ENCODE peak calls at places on chromosomes 12 and 14, in seven cellular contexts. One of them, this sample, is unnamed. For H3K9me3 and H3K4me1, the result is how much of the 10 kb centered on the place peaks cover.

GRCh38 chr14:51304428-51304827 is 64.4 kb downstream of the TMX1 start:
- DNase-seq in neuronal stem cell: no peak
- DNase-seq in naive thymus-derived CD4-positive, alpha-beta T cell: no peak
- DNase-seq in A673: no peak
- DNase-seq in CD8-positive, alpha-beta memory T cell: no peak
- DNase-seq in PC-3: no peak
- DNase-seq in testis: no peak
- DNase-seq in this sample: no peak

GRCh38 chr12:66960704-66961690 is 282.1 kb upstream of the GRIP1 start:
- DNase-seq in naive thymus-derived CD4-positive, alpha-beta T cell: no peak
- DNase-seq in A673: no peak
- DNase-seq in neuronal stem cell: no peak
- DNase-seq in PC-3: peak
- DNase-seq in testis: no peak
- DNase-seq in CD8-positive, alpha-beta memory T cell: no peak
- DNase-seq in this sample: no peak

GRCh38 chr12:68242777-68243176 is 10.6 kb downstream of the IL22 start:
- DNase-seq in PC-3: no peak
- DNase-seq in A673: no peak
- DNase-seq in neuronal stem cell: no peak
- DNase-seq in testis: no peak
- DNase-seq in CD8-positive, alpha-beta memory T cell: no peak
- DNase-seq in naive thymus-derived CD4-positive, alpha-beta T cell: no peak
- DNase-seq in this sample: no peak

GRCh38 chr14:105452963-105453362 is 21.7 kb upstream of the CRIP2 start:
- DNase-seq in naive thymus-derived CD4-positive, alpha-beta T cell: no peak
- DNase-seq in A673: no peak
- DNase-seq in CD8-positive, alpha-beta memory T cell: no peak
- DNase-seq in testis: no peak
- DNase-seq in PC-3: no peak
- DNase-seq in neuronal stem cell: no peak
- DNase-seq in this sample: no peak

GRCh38 chr14:49687942-49688700 is at the start of gene POLE2:
- DNase-seq in testis: peak
- DNase-seq in naive thymus-derived CD4-positive, alpha-beta T cell: peak
- DNase-seq in A673: peak
- DNase-seq in neuronal stem cell: peak
- DNase-seq in PC-3: peak
- DNase-seq in CD8-positive, alpha-beta memory T cell: peak
- DNase-seq in this sample: peak

GRCh38 chr14:22512106-22512814 is 76.8 kb downstream of the DAD1 start:
- DNase-seq in neuronal stem cell: no peak
- DNase-seq in A673: peak
- DNase-seq in naive thymus-derived CD4-positive, alpha-beta T cell: peak
- DNase-seq in testis: no peak
- DNase-seq in CD8-positive, alpha-beta memory T cell: no peak
- DNase-seq in PC-3: no peak
- DNase-seq in this sample: no peak

GRCh38 chr12:20549115-20549719 is 145.9 kb upstream of the SLCO1C1 start:
- DNase-seq in testis: peak
- DNase-seq in neuronal stem cell: peak
- DNase-seq in naive thymus-derived CD4-positive, alpha-beta T cell: no peak
- DNase-seq in A673: peak
- DNase-seq in PC-3: peak
- DNase-seq in CD8-positive, alpha-beta memory T cell: no peak
- DNase-seq in this sample: no peak

GRCh38 chr12:23127701-23128100 is 502.7 kb downstream of the ETNK1 start:
- DNase-seq in PC-3: no peak
- DNase-seq in naive thymus-derived CD4-positive, alpha-beta T cell: no peak
- DNase-seq in CD8-positive, alpha-beta memory T cell: no peak
- DNase-seq in neuronal stem cell: no peak
- DNase-seq in testis: no peak
- DNase-seq in A673: no peak
- DNase-seq in this sample: no peak

GRCh38 chr14:89603938-89604480 is 187.0 kb upstream of the FOXN3 start:
- DNase-seq in neuronal stem cell: no peak
- DNase-seq in naive thymus-derived CD4-positive, alpha-beta T cell: no peak
- DNase-seq in CD8-positive, alpha-beta memory T cell: no peak
- DNase-seq in PC-3: no peak
- DNase-seq in testis: no peak
- DNase-seq in A673: no peak
- DNase-seq in this sample: no peak

GRCh38 chr14:96274122-96274910 is 18.3 kb downstream of the BDKRB1 start:
- DNase-seq in testis: no peak
- DNase-seq in A673: no peak
- DNase-seq in neuronal stem cell: no peak
- DNase-seq in PC-3: no peak
- DNase-seq in CD8-positive, alpha-beta memory T cell: no peak
- DNase-seq in naive thymus-derived CD4-positive, alpha-beta T cell: no peak
- DNase-seq in this sample: no peak

GRCh38 chr12:32106517-32107366 is at the start of gene BICD1:
- DNase-seq in CD8-positive, alpha-beta memory T cell: peak
- DNase-seq in neuronal stem cell: peak
- DNase-seq in PC-3: peak
- DNase-seq in testis: peak
- DNase-seq in naive thymus-derived CD4-positive, alpha-beta T cell: peak
- DNase-seq in A673: peak
- DNase-seq in this sample: peak

GRCh38 chr12:14167005-14167628 is 185.7 kb upstream of the GRIN2B start:
- DNase-seq in naive thymus-derived CD4-positive, alpha-beta T cell: no peak
- DNase-seq in A673: peak
- DNase-seq in neuronal stem cell: peak
- DNase-seq in PC-3: peak
- DNase-seq in testis: peak
- DNase-seq in CD8-positive, alpha-beta memory T cell: no peak
- DNase-seq in this sample: peak

GRCh38 chr12:14514946-14515345 is 52.7 kb downstream of the PLBD1 start:
- DNase-seq in PC-3: no peak
- DNase-seq in A673: peak
- DNase-seq in naive thymus-derived CD4-positive, alpha-beta T cell: no peak
- DNase-seq in testis: no peak
- DNase-seq in CD8-positive, alpha-beta memory T cell: no peak
- DNase-seq in neuronal stem cell: no peak
- DNase-seq in this sample: no peak

GRCh38 chr14:35534884-35535793 is 1.2 kb downstream of the INSM2 start:
- DNase-seq in testis: peak
- DNase-seq in naive thymus-derived CD4-positive, alpha-beta T cell: peak
- DNase-seq in A673: peak
- DNase-seq in neuronal stem cell: peak
- DNase-seq in PC-3: peak
- DNase-seq in CD8-positive, alpha-beta memory T cell: peak
- DNase-seq in this sample: peak

GRCh38 chr12:130198663-130199060 is 36.4 kb downstream of the FZD10 start:
- DNase-seq in CD8-positive, alpha-beta memory T cell: no peak
- DNase-seq in A673: no peak
- DNase-seq in PC-3: no peak
- DNase-seq in neuronal stem cell: no peak
- DNase-seq in testis: no peak
- DNase-seq in naive thymus-derived CD4-positive, alpha-beta T cell: no peak
- DNase-seq in this sample: no peak

GRCh38 chr14:98189521-98189920 is 1082.5 kb downstream of the BCL11B start:
- DNase-seq in testis: no peak
- DNase-seq in neuronal stem cell: no peak
- DNase-seq in A673: no peak
- DNase-seq in naive thymus-derived CD4-positive, alpha-beta T cell: peak
- DNase-seq in PC-3: no peak
- DNase-seq in CD8-positive, alpha-beta memory T cell: no peak
- DNase-seq in this sample: peak

GRCh38 chr14:92982941-92983340 is 60.0 kb downstream of the CHGA start:
- DNase-seq in testis: no peak
- DNase-seq in naive thymus-derived CD4-positive, alpha-beta T cell: no peak
- DNase-seq in CD8-positive, alpha-beta memory T cell: no peak
- DNase-seq in A673: no peak
- DNase-seq in neuronal stem cell: no peak
- DNase-seq in PC-3: peak
- DNase-seq in this sample: no peak

GRCh38 chr14:92439551-92440344 is 73.8 kb upstream of the RIN3 start:
- DNase-seq in PC-3: no peak
- DNase-seq in testis: no peak
- DNase-seq in naive thymus-derived CD4-positive, alpha-beta T cell: no peak
- DNase-seq in A673: no peak
- DNase-seq in neuronal stem cell: no peak
- DNase-seq in CD8-positive, alpha-beta memory T cell: no peak
- DNase-seq in this sample: no peak

GRCh38 chr12:102634216-102634615 is 153.9 kb upstream of the IGF1 start:
- DNase-seq in A673: no peak
- DNase-seq in PC-3: no peak
- DNase-seq in testis: no peak
- DNase-seq in naive thymus-derived CD4-positive, alpha-beta T cell: no peak
- DNase-seq in neuronal stem cell: no peak
- DNase-seq in CD8-positive, alpha-beta memory T cell: no peak
- DNase-seq in this sample: no peak

GRCh38 chr14:66234411-66234810 is 251.8 kb upstream of the CCDC196 start:
- DNase-seq in neuronal stem cell: no peak
- DNase-seq in naive thymus-derived CD4-positive, alpha-beta T cell: no peak
- DNase-seq in testis: no peak
- DNase-seq in CD8-positive, alpha-beta memory T cell: no peak
- DNase-seq in A673: no peak
- DNase-seq in PC-3: no peak
- DNase-seq in this sample: no peak

GRCh38 chr12:82688035-82688501 is 1.4 kb downstream of the TMTC2 start:
- DNase-seq in naive thymus-derived CD4-positive, alpha-beta T cell: no peak
- DNase-seq in CD8-positive, alpha-beta memory T cell: no peak
- DNase-seq in neuronal stem cell: no peak
- DNase-seq in PC-3: peak
- DNase-seq in testis: no peak
- DNase-seq in A673: peak
- DNase-seq in this sample: no peak

GRCh38 chr12:94779520-94779919 is 129.2 kb upstream of the TMCC3 start:
- DNase-seq in CD8-positive, alpha-beta memory T cell: no peak
- DNase-seq in neuronal stem cell: no peak
- DNase-seq in PC-3: no peak
- DNase-seq in A673: no peak
- DNase-seq in testis: no peak
- DNase-seq in naive thymus-derived CD4-positive, alpha-beta T cell: no peak
- DNase-seq in this sample: no peak

GRCh38 chr12:102643871-102644551 is 163.6 kb upstream of the IGF1 start:
- DNase-seq in A673: no peak
- DNase-seq in CD8-positive, alpha-beta memory T cell: no peak
- DNase-seq in testis: no peak
- DNase-seq in PC-3: no peak
- DNase-seq in neuronal stem cell: no peak
- DNase-seq in naive thymus-derived CD4-positive, alpha-beta T cell: no peak
- DNase-seq in this sample: no peak

GRCh38 chr14:61965030-61965745 is 203.0 kb downstream of the SNAPC1 start:
- DNase-seq in testis: no peak
- DNase-seq in neuronal stem cell: no peak
- DNase-seq in CD8-positive, alpha-beta memory T cell: no peak
- DNase-seq in A673: peak
- DNase-seq in naive thymus-derived CD4-positive, alpha-beta T cell: no peak
- DNase-seq in PC-3: peak
- DNase-seq in this sample: no peak

GRCh38 chr14:72553161-72553560 is 340.7 kb downstream of the DPF3 start:
- DNase-seq in A673: no peak
- DNase-seq in neuronal stem cell: no peak
- DNase-seq in CD8-positive, alpha-beta memory T cell: no peak
- DNase-seq in naive thymus-derived CD4-positive, alpha-beta T cell: no peak
- DNase-seq in PC-3: no peak
- DNase-seq in testis: no peak
- DNase-seq in this sample: no peak

GRCh38 chr12:63151898-63152700 is 1.1 kb upstream of the AVPR1A start:
- DNase-seq in testis: peak
- DNase-seq in CD8-positive, alpha-beta memory T cell: no peak
- DNase-seq in PC-3: peak
- DNase-seq in A673: peak
- DNase-seq in naive thymus-derived CD4-positive, alpha-beta T cell: no peak
- DNase-seq in neuronal stem cell: peak
- DNase-seq in this sample: no peak

GRCh38 chr12:34626363-34627157 is 604.3 kb downstream of the ALG10 start:
- DNase-seq in CD8-positive, alpha-beta memory T cell: no peak
- DNase-seq in naive thymus-derived CD4-positive, alpha-beta T cell: no peak
- DNase-seq in neuronal stem cell: no peak
- DNase-seq in testis: no peak
- DNase-seq in PC-3: no peak
- DNase-seq in A673: no peak
- DNase-seq in this sample: no peak

GRCh38 chr14:105168496-105168978 is at the start of gene JAG2:
- DNase-seq in naive thymus-derived CD4-positive, alpha-beta T cell: peak
- DNase-seq in A673: peak
- DNase-seq in PC-3: peak
- DNase-seq in CD8-positive, alpha-beta memory T cell: peak
- DNase-seq in testis: peak
- DNase-seq in neuronal stem cell: peak
- DNase-seq in this sample: peak

GRCh38 chr14:41973178-41973577 is 366.5 kb downstream of the LRFN5 start:
- DNase-seq in neuronal stem cell: no peak
- DNase-seq in PC-3: no peak
- DNase-seq in naive thymus-derived CD4-positive, alpha-beta T cell: no peak
- DNase-seq in A673: no peak
- DNase-seq in CD8-positive, alpha-beta memory T cell: no peak
- DNase-seq in testis: no peak
- DNase-seq in this sample: no peak

GRCh38 chr14:41972531-41972930 is 365.9 kb downstream of the LRFN5 start:
- DNase-seq in naive thymus-derived CD4-positive, alpha-beta T cell: no peak
- DNase-seq in PC-3: no peak
- DNase-seq in A673: no peak
- DNase-seq in CD8-positive, alpha-beta memory T cell: no peak
- DNase-seq in neuronal stem cell: no peak
- DNase-seq in testis: no peak
- DNase-seq in this sample: no peak
- H3K9me3 ChIP-seq in naive thymus-derived CD4-positive, alpha-beta T cell: under half
- H3K9me3 ChIP-seq in PC-3: under half
- H3K9me3 ChIP-seq in A673: under half
- H3K9me3 ChIP-seq in CD8-positive, alpha-beta memory T cell: under half
- H3K9me3 ChIP-seq in neuronal stem cell: under half
- H3K9me3 ChIP-seq in testis: under half
- H3K9me3 ChIP-seq in this sample: under half

GRCh38 chr12:29711381-29711780 is 72.4 kb downstream of the TMTC1 start:
- DNase-seq in testis: no peak
- DNase-seq in CD8-positive, alpha-beta memory T cell: no peak
- DNase-seq in neuronal stem cell: no peak
- DNase-seq in PC-3: no peak
- DNase-seq in A673: no peak
- DNase-seq in naive thymus-derived CD4-positive, alpha-beta T cell: no peak
- DNase-seq in this sample: no peak
- H3K4me1 ChIP-seq in testis: under half
- H3K4me1 ChIP-seq in CD8-positive, alpha-beta memory T cell: under half
- H3K4me1 ChIP-seq in neuronal stem cell: under half
- H3K4me1 ChIP-seq in PC-3: under half
- H3K4me1 ChIP-seq in A673: under half
- H3K4me1 ChIP-seq in naive thymus-derived CD4-positive, alpha-beta T cell: under half
- H3K4me1 ChIP-seq in this sample: under half

GRCh38 chr12:50212071-50212467 is 44.9 kb upstream of the CERS5 start:
- DNase-seq in PC-3: no peak
- DNase-seq in A673: no peak
- DNase-seq in testis: no peak
- DNase-seq in neuronal stem cell: no peak
- DNase-seq in naive thymus-derived CD4-positive, alpha-beta T cell: no peak
- DNase-seq in CD8-positive, alpha-beta memory T cell: no peak
- DNase-seq in this sample: no peak
- H3K27ac ChIP-seq in PC-3: peak
- H3K27ac ChIP-seq in A673: peak
- H3K27ac ChIP-seq in testis: no peak
- H3K27ac ChIP-seq in neuronal stem cell: no peak
- H3K27ac ChIP-seq in naive thymus-derived CD4-positive, alpha-beta T cell: peak
- H3K27ac ChIP-seq in CD8-positive, alpha-beta memory T cell: no peak
- H3K27ac ChIP-seq in this sample: peak

DNA sequence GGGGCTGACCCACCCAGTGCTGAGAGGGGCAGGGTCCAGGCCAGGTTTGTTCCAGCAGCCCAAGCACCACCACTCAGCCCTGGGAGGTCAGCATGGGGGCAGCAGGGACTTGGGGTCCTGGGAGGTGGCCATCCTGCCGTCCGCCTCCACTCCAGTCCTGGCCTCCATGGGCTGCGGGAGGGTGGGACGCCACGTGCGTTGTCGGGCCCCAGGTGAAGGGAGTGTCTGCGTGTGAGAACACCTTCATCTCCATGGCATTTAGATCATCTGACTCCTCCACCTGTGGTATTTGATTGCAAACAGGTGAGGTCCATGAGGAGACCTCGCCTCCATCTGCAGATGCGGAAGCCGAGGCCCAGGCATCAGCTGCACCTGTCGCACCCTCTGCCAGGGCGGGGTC is 44.1 kb downstream of the FBRSL1 start:
- DNase-seq in testis: no peak
- DNase-seq in CD8-positive, alpha-beta memory T cell: no peak
- DNase-seq in A673: no peak
- DNase-seq in naive thymus-derived CD4-positive, alpha-beta T cell: no peak
- DNase-seq in neuronal stem cell: no peak
- DNase-seq in PC-3: no peak
- DNase-seq in this sample: no peak
- H3K9me3 ChIP-seq in testis: under half
- H3K9me3 ChIP-seq in CD8-positive, alpha-beta memory T cell: under half
- H3K9me3 ChIP-seq in A673: under half
- H3K9me3 ChIP-seq in naive thymus-derived CD4-positive, alpha-beta T cell: under half
- H3K9me3 ChIP-seq in neuronal stem cell: under half
- H3K9me3 ChIP-seq in PC-3: under half
- H3K9me3 ChIP-seq in this sample: under half